ENCODE peak calls at places on chromosomes 11 and 22, in nine cellular contexts. C, N, Q, W, R, I, O, X and Y are unnamed samples.

GRCh38 chr11:14927146-14927545 is 35.1 kb upstream of the CYP2R1 start:
- DNase-seq in C (no peak), N (no peak), Q (no peak), W (no peak), R (no peak), I (no peak), O (no peak), X (no peak), Y (no peak)

GRCh38 chr11:62544521-62545436 is 1.8 kb downstream of the AHNAK start:
- DNase-seq in C (no peak), N (no peak), Q (peak), W (no peak), R (no peak), I (peak), O (no peak), X (no peak), Y (peak)

GRCh38 chr11:80034801-80035200 is 594.0 kb upstream of the TENM4 start:
- DNase-seq in C (no peak), N (no peak), Q (no peak), W (no peak), R (no peak), I (no peak), O (no peak), X (no peak), Y (no peak)

GRCh38 chr11:73851046-73851764 is 25.4 kb downstream of the COA4 start:
- DNase-seq in C (no peak), N (no peak), Q (no peak), W (no peak), R (no peak), I (no peak), O (no peak), X (no peak), Y (no peak)

GRCh38 chr11:45025716-45026492 is 75.2 kb upstream of the TP53I11 start:
- DNase-seq in C (no peak), N (no peak), Q (no peak), W (no peak), R (no peak), I (peak), O (no peak), X (no peak), Y (peak)

GRCh38 chr22:35987487-35987886 is 41.1 kb downstream of the RBFOX2 start:
- DNase-seq in C (no peak), N (no peak), Q (no peak), W (peak), R (no peak), I (no peak), O (no peak), X (no peak), Y (no peak)

GRCh38 chr11:5831196-5831829 is 10.4 kb downstream of the OR52E6 start:
- DNase-seq in C (no peak), N (no peak), Q (no peak), W (no peak), R (no peak), I (no peak), O (no peak), X (no peak), Y (no peak)

GRCh38 chr11:43515090-43515489 is 156.4 kb downstream of the TTC17 start:
- DNase-seq in C (no peak), N (no peak), Q (no peak), W (no peak), R (no peak), I (no peak), O (no peak), X (no peak), Y (no peak)

GRCh38 chr22:42560781-42561180 is 7.0 kb downstream of the SERHL2 start:
- DNase-seq in C (no peak), N (no peak), Q (no peak), W (no peak), R (no peak), I (no peak), O (no peak), X (no peak), Y (no peak)

GRCh38 chr11:14424096-14424495 is 65.1 kb upstream of the RRAS2 start:
- DNase-seq in C (no peak), N (no peak), Q (no peak), W (no peak), R (no peak), I (no peak), O (no peak), X (no peak), Y (no peak)

GRCh38 chr11:783581-784015 is 6.3 kb downstream of the CEND1 start:
- DNase-seq in C (peak), N (no peak), Q (no peak), W (peak), R (no peak), I (peak), O (no peak), X (no peak), Y (peak)

GRCh38 chr22:18952022-18952421 is 15.9 kb upstream of the PRODH start:
- DNase-seq in C (no peak), N (no peak), Q (peak), W (no peak), R (no peak), I (no peak), O (no peak), X (no peak), Y (peak)

GRCh38 chr11:110490886-110491285 is 61.1 kb downstream of the FDX1 start:
- DNase-seq in C (no peak), N (no peak), Q (no peak), W (peak), R (no peak), I (no peak), O (no peak), X (no peak), Y (no peak)

GRCh38 chr11:122977455-122978302 is 4.0 kb downstream of the BSX start:
- DNase-seq in C (no peak), N (no peak), Q (no peak), W (no peak), R (no peak), I (no peak), O (no peak), X (no peak), Y (no peak)

GRCh38 chr22:37664249-37665101 is 6.0 kb downstream of the PDXP start:
- DNase-seq in C (no peak), N (no peak), Q (no peak), W (no peak), R (no peak), I (no peak), O (peak), X (no peak), Y (no peak)

GRCh38 chr11:95802806-95803205 is 12.5 kb downstream of the CEP57 start:
- DNase-seq in C (no peak), N (no peak), Q (no peak), W (no peak), R (no peak), I (no peak), O (no peak), X (no peak), Y (no peak)

GRCh38 chr11:41377709-41378394 is 81.6 kb downstream of the LRRC4C start:
- DNase-seq in C (no peak), N (no peak), Q (no peak), W (no peak), R (no peak), I (no peak), O (no peak), X (no peak), Y (no peak)

GRCh38 chr11:65102142-65103095 is 6.4 kb downstream of the VPS51 start:
- DNase-seq in C (no peak), N (no peak), Q (no peak), W (no peak), R (no peak), I (no peak), O (no peak), X (no peak), Y (no peak)